ENCODE peak calls at places on chromosome 9, in nine cellular contexts. One of them, this sample, is unnamed.
A peak's percentile ranks its signal among the peaks of the same experiment; 100 is the strongest.

GRCh38 chr9:136016882-136017812 is 56.0 kb upstream of the UBAC1 start:
- DNase-seq in GM06990: no peak
- DNase-seq in AG09319: no peak
- DNase-seq in nephron progenitor cell: no peak
- DNase-seq in activated B cell treated with CpG ODN at 0.5 μM for 24 hours: peak; percentile 8
- DNase-seq in H7: peak; percentile 67
- DNase-seq in Daoy: no peak
- DNase-seq in globus pallidus: no peak
- DNase-seq in heart left ventricle: no peak
- DNase-seq in this sample: no peak

GRCh38 chr9:87792831-87793288 is 66.9 kb downstream of the CTSL start:
- DNase-seq in nephron progenitor cell: no peak
- DNase-seq in activated B cell treated with CpG ODN at 0.5 μM for 24 hours: no peak
- DNase-seq in GM06990: peak; percentile 37
- DNase-seq in globus pallidus: peak; percentile 38
- DNase-seq in heart left ventricle: peak; percentile 80
- DNase-seq in H7: no peak
- DNase-seq in AG09319: peak; percentile 75
- DNase-seq in Daoy: peak; percentile 93
- DNase-seq in this sample: peak; percentile 65

GRCh38 chr9:95017062-95017461 is 290.6 kb downstream of the AOPEP start:
- DNase-seq in Daoy: no peak
- DNase-seq in globus pallidus: no peak
- DNase-seq in AG09319: no peak
- DNase-seq in H7: no peak
- DNase-seq in activated B cell treated with CpG ODN at 0.5 μM for 24 hours: no peak
- DNase-seq in nephron progenitor cell: no peak
- DNase-seq in GM06990: no peak
- DNase-seq in heart left ventricle: no peak
- DNase-seq in this sample: no peak

GRCh38 chr9:118578467-118578866 is 790.8 kb downstream of the BRINP1 start:
- DNase-seq in heart left ventricle: no peak
- DNase-seq in nephron progenitor cell: no peak
- DNase-seq in activated B cell treated with CpG ODN at 0.5 μM for 24 hours: no peak
- DNase-seq in Daoy: no peak
- DNase-seq in globus pallidus: no peak
- DNase-seq in AG09319: no peak
- DNase-seq in H7: no peak
- DNase-seq in GM06990: no peak
- DNase-seq in this sample: no peak

GRCh38 chr9:112671256-112671655 is 46.7 kb downstream of the INIP start:
- DNase-seq in AG09319: no peak
- DNase-seq in nephron progenitor cell: no peak
- DNase-seq in H7: no peak
- DNase-seq in GM06990: no peak
- DNase-seq in globus pallidus: no peak
- DNase-seq in activated B cell treated with CpG ODN at 0.5 μM for 24 hours: no peak
- DNase-seq in Daoy: no peak
- DNase-seq in heart left ventricle: no peak
- DNase-seq in this sample: no peak

GRCh38 chr9:75895112-75895511 is 4.6 kb downstream of the PCSK5 start:
- DNase-seq in globus pallidus: no peak
- DNase-seq in heart left ventricle: no peak
- DNase-seq in nephron progenitor cell: no peak
- DNase-seq in Daoy: no peak
- DNase-seq in AG09319: no peak
- DNase-seq in H7: no peak
- DNase-seq in GM06990: no peak
- DNase-seq in activated B cell treated with CpG ODN at 0.5 μM for 24 hours: no peak
- DNase-seq in this sample: no peak

GRCh38 chr9:133443982-133444381 is 15.8 kb upstream of the CACFD1 start:
- DNase-seq in globus pallidus: no peak
- DNase-seq in activated B cell treated with CpG ODN at 0.5 μM for 24 hours: no peak
- DNase-seq in Daoy: peak; percentile 55
- DNase-seq in H7: no peak
- DNase-seq in AG09319: no peak
- DNase-seq in heart left ventricle: no peak
- DNase-seq in nephron progenitor cell: no peak
- DNase-seq in GM06990: no peak
- DNase-seq in this sample: no peak

GRCh38 chr9:99127372-99128132 is 22.6 kb downstream of the TGFBR1 start:
- DNase-seq in GM06990: peak; percentile 46
- DNase-seq in activated B cell treated with CpG ODN at 0.5 μM for 24 hours: no peak
- DNase-seq in AG09319: peak; percentile 38
- DNase-seq in Daoy: peak; percentile 23
- DNase-seq in globus pallidus: no peak
- DNase-seq in heart left ventricle: no peak
- DNase-seq in H7: no peak
- DNase-seq in nephron progenitor cell: no peak
- DNase-seq in this sample: no peak

GRCh38 chr9:133690111-133690561 is 48.0 kb downstream of the SARDH start:
- DNase-seq in heart left ventricle: peak; percentile 51
- DNase-seq in activated B cell treated with CpG ODN at 0.5 μM for 24 hours: no peak
- DNase-seq in nephron progenitor cell: no peak
- DNase-seq in Daoy: no peak
- DNase-seq in globus pallidus: no peak
- DNase-seq in AG09319: no peak
- DNase-seq in H7: no peak
- DNase-seq in GM06990: no peak
- DNase-seq in this sample: no peak

GRCh38 chr9:136011703-136012496 is 50.7 kb upstream of the UBAC1 start:
- DNase-seq in GM06990: no peak
- DNase-seq in nephron progenitor cell: peak; percentile 22
- DNase-seq in Daoy: no peak
- DNase-seq in H7: peak; percentile 82
- DNase-seq in AG09319: peak; percentile 35
- DNase-seq in heart left ventricle: peak; percentile 92
- DNase-seq in globus pallidus: peak; percentile 51
- DNase-seq in activated B cell treated with CpG ODN at 0.5 μM for 24 hours: no peak
- DNase-seq in this sample: peak; percentile 80

GRCh38 chr9:128631636-128632035 is 25.0 kb downstream of the DYNC2I2 start:
- DNase-seq in heart left ventricle: no peak
- DNase-seq in activated B cell treated with CpG ODN at 0.5 μM for 24 hours: no peak
- DNase-seq in Daoy: no peak
- DNase-seq in H7: no peak
- DNase-seq in GM06990: no peak
- DNase-seq in globus pallidus: no peak
- DNase-seq in nephron progenitor cell: no peak
- DNase-seq in AG09319: no peak
- DNase-seq in this sample: no peak